ENCODE peak calls at places on chromosomes 3 and 15, in seven cellular contexts. One of them, this sample, is unnamed.
A peak's percentile ranks its signal among the peaks of the same experiment; 100 is the strongest.

GRCh38 chr3:6644070-6644929 is 216.6 kb upstream of the GRM7 start:
- DNase-seq in nephron progenitor cell: no peak
- DNase-seq in omental fat pad: no peak
- DNase-seq in mucosa of descending colon: peak; percentile 23
- DNase-seq in Caco-2: no peak
- DNase-seq in left ventricle myocardium inferior: no peak
- DNase-seq in tibial artery: no peak
- DNase-seq in this sample: peak; percentile 36

GRCh38 chr3:30696403-30696819 is 90.0 kb downstream of the TGFBR2 start:
- DNase-seq in nephron progenitor cell: no peak
- DNase-seq in omental fat pad: no peak
- DNase-seq in mucosa of descending colon: no peak
- DNase-seq in Caco-2: no peak
- DNase-seq in left ventricle myocardium inferior: peak; percentile 42
- DNase-seq in tibial artery: no peak
- DNase-seq in this sample: no peak

GRCh38 chr15:85899927-85900326 is 105.2 kb upstream of the KLHL25 start:
- DNase-seq in nephron progenitor cell: peak; percentile 11
- DNase-seq in omental fat pad: no peak
- DNase-seq in mucosa of descending colon: no peak
- DNase-seq in Caco-2: no peak
- DNase-seq in left ventricle myocardium inferior: no peak
- DNase-seq in tibial artery: no peak
- DNase-seq in this sample: no peak

GRCh38 chr15:35566991-35567390 is 21.0 kb upstream of the DPH6 start:
- DNase-seq in nephron progenitor cell: no peak
- DNase-seq in omental fat pad: no peak
- DNase-seq in mucosa of descending colon: no peak
- DNase-seq in Caco-2: no peak
- DNase-seq in left ventricle myocardium inferior: no peak
- DNase-seq in tibial artery: no peak
- DNase-seq in this sample: no peak

GRCh38 chr3:130671545-130671944 is 75.1 kb downstream of the PIK3R4 start:
- DNase-seq in nephron progenitor cell: no peak
- DNase-seq in omental fat pad: no peak
- DNase-seq in mucosa of descending colon: no peak
- DNase-seq in Caco-2: no peak
- DNase-seq in left ventricle myocardium inferior: no peak
- DNase-seq in tibial artery: no peak
- DNase-seq in this sample: no peak

GRCh38 chr15:72796210-72796514 is 12.6 kb upstream of the ADPGK start:
- DNase-seq in nephron progenitor cell: no peak
- DNase-seq in omental fat pad: no peak
- DNase-seq in mucosa of descending colon: no peak
- DNase-seq in Caco-2: peak; percentile 9
- DNase-seq in left ventricle myocardium inferior: no peak
- DNase-seq in tibial artery: no peak
- DNase-seq in this sample: no peak

GRCh38 chr3:52039846-52040245 is 16.5 kb downstream of the DUSP7 start:
- DNase-seq in nephron progenitor cell: no peak
- DNase-seq in omental fat pad: no peak
- DNase-seq in mucosa of descending colon: no peak
- DNase-seq in Caco-2: no peak
- DNase-seq in left ventricle myocardium inferior: peak; percentile 81
- DNase-seq in tibial artery: peak; percentile 82
- DNase-seq in this sample: no peak

GRCh38 chr15:35674873-35675781 is 129.2 kb upstream of the DPH6 start:
- DNase-seq in nephron progenitor cell: no peak
- DNase-seq in omental fat pad: no peak
- DNase-seq in mucosa of descending colon: no peak
- DNase-seq in Caco-2: no peak
- DNase-seq in left ventricle myocardium inferior: no peak
- DNase-seq in tibial artery: no peak
- DNase-seq in this sample: no peak

GRCh38 chr3:112778298-112779008 is 68.2 kb downstream of the CD200R1L start:
- DNase-seq in nephron progenitor cell: no peak
- DNase-seq in omental fat pad: no peak
- DNase-seq in mucosa of descending colon: no peak
- DNase-seq in Caco-2: no peak
- DNase-seq in left ventricle myocardium inferior: no peak
- DNase-seq in tibial artery: no peak
- DNase-seq in this sample: no peak

GRCh38 chr3:184428561-184429175 is 48.8 kb downstream of the CHRD start:
- DNase-seq in nephron progenitor cell: no peak
- DNase-seq in omental fat pad: no peak
- DNase-seq in mucosa of descending colon: no peak
- DNase-seq in Caco-2: no peak
- DNase-seq in left ventricle myocardium inferior: no peak
- DNase-seq in tibial artery: peak; percentile 29
- DNase-seq in this sample: no peak

GRCh38 chr3:12107071-12107713 is 51.5 kb downstream of the TIMP4 start:
- DNase-seq in nephron progenitor cell: no peak
- DNase-seq in omental fat pad: no peak
- DNase-seq in mucosa of descending colon: no peak
- DNase-seq in Caco-2: no peak
- DNase-seq in left ventricle myocardium inferior: no peak
- DNase-seq in tibial artery: no peak
- DNase-seq in this sample: no peak

GRCh38 chr3:173745952-173746682 is 348.6 kb downstream of the NLGN1 start:
- DNase-seq in nephron progenitor cell: no peak
- DNase-seq in omental fat pad: no peak
- DNase-seq in mucosa of descending colon: no peak
- DNase-seq in Caco-2: no peak
- DNase-seq in left ventricle myocardium inferior: no peak
- DNase-seq in tibial artery: no peak
- DNase-seq in this sample: no peak

GRCh38 chr15:48244923-48245322 is 38.8 kb downstream of the SLC12A1 start:
- DNase-seq in nephron progenitor cell: no peak
- DNase-seq in omental fat pad: no peak
- DNase-seq in mucosa of descending colon: no peak
- DNase-seq in Caco-2: no peak
- DNase-seq in left ventricle myocardium inferior: no peak
- DNase-seq in tibial artery: no peak
- DNase-seq in this sample: no peak

GRCh38 chr15:33071451-33071850 is 123.1 kb downstream of the FMN1 start:
- DNase-seq in nephron progenitor cell: no peak
- DNase-seq in omental fat pad: no peak
- DNase-seq in mucosa of descending colon: no peak
- DNase-seq in Caco-2: no peak
- DNase-seq in left ventricle myocardium inferior: no peak
- DNase-seq in tibial artery: no peak
- DNase-seq in this sample: no peak

GRCh38 chr3:123071146-123071545 is 4.3 kb downstream of the PDIA5 start:
- DNase-seq in nephron progenitor cell: no peak
- DNase-seq in omental fat pad: no peak
- DNase-seq in mucosa of descending colon: no peak
- DNase-seq in Caco-2: no peak
- DNase-seq in left ventricle myocardium inferior: no peak
- DNase-seq in tibial artery: no peak
- DNase-seq in this sample: peak; percentile 44

GRCh38 chr15:94582368-94582767 is 351.0 kb downstream of the MCTP2 start:
- DNase-seq in nephron progenitor cell: peak; percentile 48
- DNase-seq in omental fat pad: no peak
- DNase-seq in mucosa of descending colon: peak; percentile 32
- DNase-seq in Caco-2: peak; percentile 38
- DNase-seq in left ventricle myocardium inferior: no peak
- DNase-seq in tibial artery: no peak
- DNase-seq in this sample: peak; percentile 36
- TF ChIP-seq CTCF in nephron progenitor cell: peak; percentile 46
- TF ChIP-seq CTCF in omental fat pad: no peak
- TF ChIP-seq CTCF in mucosa of descending colon: no peak
- TF ChIP-seq CTCF in Caco-2: peak; percentile 51
- TF ChIP-seq CTCF in left ventricle myocardium inferior: peak; percentile 54
- TF ChIP-seq CTCF in tibial artery: peak; percentile 11
- TF ChIP-seq CTCF in this sample: no peak

DNA sequence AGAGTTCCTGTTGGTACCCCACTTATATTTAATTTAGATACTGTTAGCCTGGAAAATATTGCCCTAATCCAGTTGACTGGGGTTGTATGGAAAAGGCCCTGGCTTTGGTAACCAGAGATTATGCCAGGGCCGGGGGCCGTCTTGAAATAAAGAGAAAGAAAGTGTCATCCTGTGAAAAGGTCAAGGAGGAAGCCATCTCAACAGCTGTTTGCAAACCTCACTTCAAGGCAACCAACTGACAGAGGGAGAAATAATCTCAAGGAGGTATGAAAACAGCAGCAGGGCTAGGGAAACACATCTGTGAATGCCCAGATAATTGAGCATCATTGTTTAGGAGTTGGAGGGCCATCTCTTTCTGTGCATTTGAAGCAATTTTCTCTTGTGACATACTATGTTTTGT is 190.8 kb downstream of the SUCLG2 start:
- DNase-seq in nephron progenitor cell: no peak
- DNase-seq in omental fat pad: no peak
- DNase-seq in mucosa of descending colon: no peak
- DNase-seq in Caco-2: no peak
- DNase-seq in left ventricle myocardium inferior: no peak
- DNase-seq in tibial artery: no peak
- DNase-seq in this sample: no peak
- TF ChIP-seq CTCF in nephron progenitor cell: no peak
- TF ChIP-seq CTCF in omental fat pad: no peak
- TF ChIP-seq CTCF in mucosa of descending colon: no peak
- TF ChIP-seq CTCF in Caco-2: no peak
- TF ChIP-seq CTCF in left ventricle myocardium inferior: no peak
- TF ChIP-seq CTCF in tibial artery: no peak
- TF ChIP-seq CTCF in this sample: no peak

GRCh38 chr3:141308588-141309218 is 59.6 kb upstream of the ZBTB38 start:
- DNase-seq in nephron progenitor cell: peak; percentile 60
- DNase-seq in omental fat pad: no peak
- DNase-seq in mucosa of descending colon: peak; percentile 73
- DNase-seq in Caco-2: peak; percentile 74
- DNase-seq in left ventricle myocardium inferior: peak; percentile 30
- DNase-seq in tibial artery: no peak
- DNase-seq in this sample: peak; percentile 76
- TF ChIP-seq CTCF in nephron progenitor cell: peak; percentile 50
- TF ChIP-seq CTCF in omental fat pad: no peak
- TF ChIP-seq CTCF in mucosa of descending colon: no peak
- TF ChIP-seq CTCF in Caco-2: peak; percentile 73
- TF ChIP-seq CTCF in left ventricle myocardium inferior: peak; percentile 66
- TF ChIP-seq CTCF in tibial artery: peak; percentile 57
- TF ChIP-seq CTCF in this sample: peak; percentile 52

DNA sequence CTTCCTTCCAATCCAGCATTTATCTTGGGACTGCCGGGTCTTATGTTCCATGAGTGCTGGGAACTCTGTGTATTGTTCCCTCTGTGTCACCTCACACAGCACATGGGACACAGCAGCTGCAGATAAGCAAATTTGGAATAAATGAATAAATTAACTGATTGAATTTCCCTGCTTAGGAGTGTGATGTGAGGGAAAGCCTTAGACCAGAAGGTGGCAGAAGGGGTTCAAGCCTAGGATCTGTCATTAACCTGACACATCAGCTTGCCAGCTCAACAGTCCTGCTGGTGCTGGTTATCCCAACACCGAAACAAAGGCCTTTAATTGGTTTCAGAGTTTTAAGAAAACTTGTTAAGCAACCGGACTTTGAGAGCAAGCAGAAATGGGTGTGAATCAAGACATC is 114.4 kb downstream of the OXSM start:
- DNase-seq in nephron progenitor cell: no peak
- DNase-seq in omental fat pad: no peak
- DNase-seq in mucosa of descending colon: no peak
- DNase-seq in Caco-2: no peak
- DNase-seq in left ventricle myocardium inferior: no peak
- DNase-seq in tibial artery: no peak
- DNase-seq in this sample: no peak
- TF ChIP-seq CTCF in nephron progenitor cell: peak; percentile 13
- TF ChIP-seq CTCF in omental fat pad: no peak
- TF ChIP-seq CTCF in mucosa of descending colon: no peak
- TF ChIP-seq CTCF in Caco-2: no peak
- TF ChIP-seq CTCF in left ventricle myocardium inferior: peak; percentile 70
- TF ChIP-seq CTCF in tibial artery: no peak
- TF ChIP-seq CTCF in this sample: no peak

DNA sequence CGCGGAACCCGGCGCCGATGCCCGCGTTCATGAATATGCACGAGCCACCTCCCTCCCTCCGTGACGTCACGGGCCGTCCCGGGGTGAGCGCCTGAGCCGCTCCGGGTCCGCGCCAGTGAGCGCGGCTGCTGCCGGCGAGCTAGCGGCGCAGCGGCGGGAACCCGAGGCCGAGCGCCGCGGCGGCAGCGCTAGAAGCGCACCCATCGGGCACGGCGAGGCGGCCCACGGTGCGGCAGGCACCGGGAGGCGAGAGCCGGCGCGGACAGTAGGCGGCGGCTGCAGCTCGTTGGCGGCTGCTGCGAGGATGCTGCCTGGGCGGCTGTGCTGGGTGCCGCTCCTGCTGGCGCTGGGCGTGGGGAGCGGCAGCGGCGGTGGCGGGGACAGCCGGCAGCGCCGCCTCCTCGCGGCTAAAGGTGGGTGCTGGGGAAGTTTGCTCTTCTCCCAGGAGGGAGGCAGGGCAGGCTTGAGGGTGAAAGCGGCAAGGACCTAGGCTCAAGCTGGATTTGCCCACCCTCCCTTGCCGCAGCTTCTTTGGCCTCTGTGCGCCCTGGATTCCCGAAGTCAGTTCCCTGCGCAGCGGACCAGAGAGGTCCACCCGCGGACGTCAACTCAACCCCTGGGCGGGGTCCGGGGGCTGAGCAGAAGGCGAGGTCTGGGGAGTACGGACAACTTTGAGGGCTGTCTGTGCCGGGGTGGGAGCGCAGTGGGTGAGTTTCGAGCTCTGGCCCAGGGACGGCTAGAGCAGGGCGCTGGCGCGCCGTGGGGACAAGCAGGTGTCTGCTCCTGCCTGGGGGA is at the start of gene CLSTN2:
- DNase-seq in nephron progenitor cell: peak; percentile 87
- DNase-seq in omental fat pad: peak; percentile 56
- DNase-seq in mucosa of descending colon: peak; percentile 57
- DNase-seq in Caco-2: peak; percentile 81
- DNase-seq in left ventricle myocardium inferior: peak; percentile 79
- DNase-seq in tibial artery: peak; percentile 74
- DNase-seq in this sample: peak; percentile 89
- TF ChIP-seq CTCF in nephron progenitor cell: no peak
- TF ChIP-seq CTCF in omental fat pad: no peak
- TF ChIP-seq CTCF in mucosa of descending colon: no peak
- TF ChIP-seq CTCF in Caco-2: no peak
- TF ChIP-seq CTCF in left ventricle myocardium inferior: no peak
- TF ChIP-seq CTCF in tibial artery: peak; percentile 3
- TF ChIP-seq CTCF in this sample: no peak

GRCh38 chr3:134797080-134797801 is 2.2 kb downstream of the EPHB1 start:
- DNase-seq in nephron progenitor cell: peak; percentile 32
- DNase-seq in omental fat pad: no peak
- DNase-seq in mucosa of descending colon: no peak
- DNase-seq in Caco-2: no peak
- DNase-seq in left ventricle myocardium inferior: no peak
- DNase-seq in tibial artery: no peak
- DNase-seq in this sample: no peak

GRCh38 chr3:134794950-134795775 is at the start of gene EPHB1:
- DNase-seq in nephron progenitor cell: peak; percentile 90
- DNase-seq in omental fat pad: peak; percentile 48
- DNase-seq in mucosa of descending colon: peak; percentile 74
- DNase-seq in Caco-2: peak; percentile 83
- DNase-seq in left ventricle myocardium inferior: peak; percentile 77
- DNase-seq in tibial artery: peak; percentile 89
- DNase-seq in this sample: peak; percentile 87

GRCh38 chr3:134796313-134797079 is 1.4 kb downstream of the EPHB1 start:
- DNase-seq in nephron progenitor cell: peak; percentile 59
- DNase-seq in omental fat pad: no peak
- DNase-seq in mucosa of descending colon: no peak
- DNase-seq in Caco-2: no peak
- DNase-seq in left ventricle myocardium inferior: no peak
- DNase-seq in tibial artery: no peak
- DNase-seq in this sample: peak; percentile 54

GRCh38 chr3:134794323-134794722 is 737 bp upstream of the EPHB1 start:
- DNase-seq in nephron progenitor cell: no peak
- DNase-seq in omental fat pad: no peak
- DNase-seq in mucosa of descending colon: no peak
- DNase-seq in Caco-2: no peak
- DNase-seq in left ventricle myocardium inferior: no peak
- DNase-seq in tibial artery: no peak
- DNase-seq in this sample: no peak

GRCh38 chr3:134795776-134796312 is 784 bp downstream of the EPHB1 start:
- DNase-seq in nephron progenitor cell: peak; percentile 55
- DNase-seq in omental fat pad: no peak
- DNase-seq in mucosa of descending colon: no peak
- DNase-seq in Caco-2: no peak
- DNase-seq in left ventricle myocardium inferior: no peak
- DNase-seq in tibial artery: no peak
- DNase-seq in this sample: peak; percentile 49
- TF ChIP-seq CTCF in nephron progenitor cell: no peak
- TF ChIP-seq CTCF in omental fat pad: no peak
- TF ChIP-seq CTCF in mucosa of descending colon: no peak
- TF ChIP-seq CTCF in Caco-2: no peak
- TF ChIP-seq CTCF in left ventricle myocardium inferior: no peak
- TF ChIP-seq CTCF in tibial artery: no peak
- TF ChIP-seq CTCF in this sample: no peak

This sample was measured in glutamatergic neuron.